ENCODE peak calls at places on chromosomes 1 and 21, in four cellular contexts. Z is WERI-Rb-1, A is cardiac muscle cell, X is H9. S is an unnamed sample.
A peak's percentile ranks its signal among the peaks of the same experiment; 100 is the strongest.

GRCh38 chr1:9561429-9561828 is 22.2 kb downstream of the SLC25A33 start:
- DNase-seq in Z (peak; percentile 51), A (peak; percentile 19), X (no peak), S (no peak)

GRCh38 chr1:175725684-175726083 is 17.7 kb downstream of the TNR start:
- DNase-seq in Z (no peak), A (peak; percentile 86), X (peak; percentile 47), S (peak; percentile 62)

GRCh38 chr1:236144446-236145150 is 2.3 kb downstream of the GPR137B start:
- DNase-seq in Z (peak; percentile 89), A (no peak), X (no peak), S (no peak)

GRCh38 chr1:58942759-58943191 is 158.9 kb upstream of the JUN start:
- DNase-seq in Z (no peak), A (no peak), X (no peak), S (no peak)

GRCh38 chr1:41510531-41511238 is 26.2 kb upstream of the EDN2 start:
- DNase-seq in Z (no peak), A (no peak), X (no peak), S (no peak)

GRCh38 chr1:10494754-10495474 is 20.2 kb downstream of the PEX14 start:
- DNase-seq in Z (peak; percentile 72), A (peak; percentile 78), X (peak; percentile 73), S (peak; percentile 87)

GRCh38 chr21:44509539-44509938 is 30.5 kb downstream of the KRTAP10-1 start:
- DNase-seq in Z (no peak), A (no peak), X (no peak), S (no peak)

GRCh38 chr1:93148001-93148400 is 32.2 kb downstream of the TMED5 start:
- DNase-seq in Z (no peak), A (no peak), X (no peak), S (no peak)

GRCh38 chr1:54724771-54725170 is 9.1 kb downstream of the TTC4 start:
- DNase-seq in Z (no peak), A (no peak), X (no peak), S (no peak)

GRCh38 chr1:1290238-1290731 is 10.0 kb downstream of the SCNN1D start:
- DNase-seq in Z (peak; percentile 87), A (peak; percentile 56), X (peak; percentile 79), S (peak; percentile 87)

GRCh38 chr1:217079579-217079978 is 356.4 kb upstream of the ESRRG start:
- DNase-seq in Z (no peak), A (no peak), X (no peak), S (no peak)

GRCh38 chr1:10459185-10459584 is 9.4 kb downstream of the CORT start:
- DNase-seq in Z (no peak), A (no peak), X (no peak), S (no peak)

GRCh38 chr21:20730421-20730820 is 267.8 kb upstream of the NCAM2 start:
- DNase-seq in Z (no peak), A (no peak), X (no peak), S (no peak)

GRCh38 chr21:43280949-43281633 is 112.3 kb downstream of the CRYAA start:
- DNase-seq in Z (no peak), A (no peak), X (no peak), S (no peak)

GRCh38 chr1:210819266-210819665 is 314.7 kb downstream of the KCNH1 start:
- DNase-seq in Z (no peak), A (no peak), X (no peak), S (no peak)

GRCh38 chr1:115428676-115429075 is 90.6 kb upstream of the NGF start:
- DNase-seq in Z (no peak), A (no peak), X (no peak), S (no peak)

GRCh38 chr1:21216835-21217811 is 40.4 kb upstream of the EIF4G3 start:
- DNase-seq in Z (peak; percentile 72), A (peak; percentile 61), X (peak; percentile 71), S (peak; percentile 68)

GRCh38 chr1:26981146-26981846 is 12.2 kb upstream of the TRNP1 start:
- DNase-seq in Z (peak; percentile 92), A (no peak), X (no peak), S (no peak)

GRCh38 chr1:94873520-94874351 is 53.2 kb downstream of the CNN3 start:
- DNase-seq in Z (peak; percentile 71), A (peak; percentile 40), X (no peak), S (no peak)

GRCh38 chr1:20375563-20375962 is 84.9 kb downstream of the VWA5B1 start:
- DNase-seq in Z (no peak), A (no peak), X (no peak), S (no peak)

GRCh38 chr1:118147542-118147941 is 37.5 kb downstream of the SPAG17 start:
- DNase-seq in Z (no peak), A (no peak), X (no peak), S (no peak)

GRCh38 chr1:220734571-220735326 is 13.4 kb upstream of the MTARC2 start:
- DNase-seq in Z (no peak), A (no peak), X (no peak), S (no peak)

GRCh38 chr1:4613606-4614370 is 40.6 kb upstream of the AJAP1 start:
- DNase-seq in Z (no peak), A (no peak), X (no peak), S (no peak)

GRCh38 chr21:28633803-28634572 is 358.7 kb downstream of the LTN1 start:
- DNase-seq in Z (no peak), A (no peak), X (no peak), S (no peak)

GRCh38 chr1:44674113-44675000 is at the start of the genes ARMH1 and TMEM53:
- DNase-seq in Z (peak; percentile 99), A (peak; percentile 99), X (peak; percentile 100), S (peak; percentile 95)
- TF ChIP-seq CTCF in Z (no peak), A (peak; percentile 10), X (no peak), S (no peak)

DNA sequence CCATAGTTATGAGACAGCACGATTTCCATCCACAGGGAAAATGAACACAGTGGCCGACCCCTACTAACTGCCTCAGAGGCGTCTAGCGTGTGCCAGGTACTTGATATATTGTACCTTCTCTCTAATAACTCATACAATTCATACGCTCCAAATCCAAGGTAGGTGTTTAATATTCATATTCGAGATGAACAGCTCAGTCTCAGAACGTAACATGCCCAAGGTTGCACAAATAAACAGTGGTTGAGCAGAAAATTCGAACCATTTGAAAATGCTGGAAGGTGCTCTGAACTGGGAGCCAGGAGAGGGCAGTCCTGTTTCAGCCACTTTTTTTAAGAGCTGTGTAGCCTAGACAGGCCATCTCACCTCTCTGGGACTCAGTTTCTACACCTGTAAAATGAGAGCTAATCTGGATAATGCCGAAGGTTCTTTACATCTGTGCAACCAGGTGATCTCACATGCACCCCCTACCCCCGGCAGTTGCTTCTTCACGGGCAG is 7.9 kb downstream of the SLC45A3 start:
- DNase-seq in Z (no peak), A (no peak), X (no peak), S (no peak)
- TF ChIP-seq CTCF in Z (peak; percentile 73), A (no peak), X (no peak), S (peak; percentile 9)

GRCh38 chr1:64507897-64508296 is 38.0 kb downstream of the CACHD1 start:
- DNase-seq in Z (no peak), A (no peak), X (no peak), S (no peak)
- TF ChIP-seq CTCF in Z (no peak), A (no peak), X (no peak), S (no peak)

DNA sequence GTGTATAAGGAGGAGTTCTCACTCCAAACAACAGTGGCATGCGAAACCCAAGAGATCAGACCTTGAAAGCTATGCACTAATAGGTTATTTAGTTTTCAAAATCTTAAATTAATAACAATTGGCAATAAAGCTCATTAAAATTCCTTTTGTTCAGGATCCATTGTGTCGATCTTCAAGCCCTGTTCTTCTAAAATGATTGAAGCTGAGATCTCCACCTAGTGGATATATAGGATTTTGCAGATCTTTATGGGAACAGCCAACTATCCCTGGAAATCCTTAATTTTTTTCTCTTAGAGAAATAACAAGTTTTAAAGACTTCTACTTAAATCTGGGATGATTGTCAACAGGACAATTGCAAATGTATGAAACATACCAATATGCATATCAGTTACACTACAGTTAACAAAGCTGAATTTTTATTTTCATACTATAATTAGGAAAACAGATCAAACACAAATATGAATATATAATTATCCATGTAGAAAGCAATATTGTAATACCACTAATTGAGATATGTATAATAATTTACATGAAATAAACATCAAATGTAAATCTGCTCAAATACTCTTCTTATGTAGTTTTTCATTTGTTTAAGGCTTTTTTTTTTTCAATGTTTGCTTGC is 43.3 kb downstream of the LRRC53 start:
- DNase-seq in Z (no peak), A (peak; percentile 68), X (no peak), S (no peak)
- TF ChIP-seq CTCF in Z (no peak), A (peak; percentile 60), X (peak; percentile 76), S (peak; percentile 84)

DNA sequence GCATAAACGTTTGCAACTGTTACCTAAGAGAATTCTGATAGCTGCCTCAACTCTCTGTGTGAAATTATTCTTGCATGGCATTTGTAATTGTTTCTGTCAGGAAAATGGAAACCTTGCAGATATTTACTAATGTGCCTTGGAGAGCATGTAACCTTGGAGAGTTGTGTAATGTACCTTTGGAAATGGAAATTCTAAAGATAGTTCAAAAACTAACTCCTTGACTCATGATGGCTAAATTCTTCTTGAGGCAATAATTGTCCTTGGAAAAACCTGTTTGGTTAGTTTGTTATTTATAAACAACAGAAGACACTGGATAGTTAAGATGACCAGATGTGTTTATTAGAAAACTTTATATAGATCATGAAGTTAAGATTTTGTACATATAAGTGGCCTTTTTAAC is 1033.8 kb downstream of the PLA2G4A start:
- DNase-seq in Z (no peak), A (no peak), X (no peak), S (no peak)
- TF ChIP-seq CTCF in Z (no peak), A (no peak), X (no peak), S (no peak)

GRCh38 chr1:2446394-2446793 is 29.7 kb upstream of the PLCH2 start:
- DNase-seq in Z (peak; percentile 83), A (no peak), X (no peak), S (no peak)
- TF ChIP-seq CTCF in Z (no peak), A (no peak), X (no peak), S (no peak)

GRCh38 chr1:36134805-36135339 is 9.8 kb upstream of the COL8A2 start:
- DNase-seq in Z (peak; percentile 68), A (peak; percentile 82), X (peak; percentile 83), S (peak; percentile 81)

GRCh38 chr1:36136535-36136934 is 11.5 kb upstream of the COL8A2 start:
- DNase-seq in Z (no peak), A (no peak), X (no peak), S (no peak)

GRCh38 chr1:36134031-36134430 is 9.0 kb upstream of the COL8A2 start:
- DNase-seq in Z (no peak), A (no peak), X (no peak), S (no peak)

GRCh38 chr1:36132029-36132428 is 7.0 kb upstream of the COL8A2 start:
- DNase-seq in Z (no peak), A (no peak), X (no peak), S (no peak)

DNA sequence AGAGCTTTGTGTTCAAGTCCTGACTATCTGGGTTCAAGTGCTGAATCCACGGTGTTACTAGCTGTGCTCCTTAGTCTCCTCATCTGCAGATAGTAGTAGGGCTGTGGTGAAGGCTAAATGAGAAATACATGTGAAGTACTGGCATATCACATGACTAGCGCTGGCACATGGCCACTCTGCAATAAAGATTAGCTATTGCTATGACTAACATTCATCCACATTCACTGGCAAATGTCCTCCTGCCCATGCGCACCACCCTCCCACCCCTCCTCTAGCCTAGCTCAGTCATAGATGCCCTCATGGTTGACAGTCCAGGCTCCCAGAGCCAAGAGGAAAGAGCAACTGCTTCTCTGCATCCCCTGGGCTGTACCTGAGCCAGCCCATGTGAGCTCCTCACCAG is 8.5 kb upstream of the COL8A2 start:
- DNase-seq in Z (no peak), A (no peak), X (no peak), S (no peak)
- TF ChIP-seq CTCF in Z (no peak), A (no peak), X (no peak), S (no peak)